ENCODE peak calls at places on chromosomes 3 and 15, in seven cellular contexts. One of them, this sample, is unnamed.

GRCh38 chr15:100733786-100734185 is 131.4 kb downstream of the ASB7 start:
- DNase-seq in brain pericyte: no peak
- DNase-seq in neural crest cell: no peak
- DNase-seq in GM06990: no peak
- DNase-seq in NCI-H1694 treated with DMSO at 0.1 percent for 48 hours: no peak
- DNase-seq in heart left ventricle: no peak
- DNase-seq in left ventricle myocardium superior: no peak
- DNase-seq in this sample: no peak

GRCh38 chr3:112424394-112424793 is 74.9 kb downstream of the BTLA start:
- DNase-seq in brain pericyte: no peak
- DNase-seq in neural crest cell: no peak
- DNase-seq in GM06990: no peak
- DNase-seq in NCI-H1694 treated with DMSO at 0.1 percent for 48 hours: no peak
- DNase-seq in heart left ventricle: no peak
- DNase-seq in left ventricle myocardium superior: no peak
- DNase-seq in this sample: no peak

GRCh38 chr3:122281891-122282290 is 43.2 kb upstream of the CSTA start:
- DNase-seq in brain pericyte: no peak
- DNase-seq in neural crest cell: no peak
- DNase-seq in GM06990: no peak
- DNase-seq in NCI-H1694 treated with DMSO at 0.1 percent for 48 hours: no peak
- DNase-seq in heart left ventricle: no peak
- DNase-seq in left ventricle myocardium superior: no peak
- DNase-seq in this sample: no peak

GRCh38 chr3:181722156-181722555 is 10.4 kb downstream of the SOX2 start:
- DNase-seq in brain pericyte: no peak
- DNase-seq in neural crest cell: no peak
- DNase-seq in GM06990: peak; percentile 34
- DNase-seq in NCI-H1694 treated with DMSO at 0.1 percent for 48 hours: no peak
- DNase-seq in heart left ventricle: no peak
- DNase-seq in left ventricle myocardium superior: no peak
- DNase-seq in this sample: no peak

GRCh38 chr15:32042269-32042996 is 12.1 kb downstream of the CHRNA7 start:
- DNase-seq in brain pericyte: no peak
- DNase-seq in neural crest cell: no peak
- DNase-seq in GM06990: no peak
- DNase-seq in NCI-H1694 treated with DMSO at 0.1 percent for 48 hours: no peak
- DNase-seq in heart left ventricle: no peak
- DNase-seq in left ventricle myocardium superior: no peak
- DNase-seq in this sample: no peak

GRCh38 chr3:133944181-133944580 is 48.5 kb upstream of the RAB6B start:
- DNase-seq in brain pericyte: no peak
- DNase-seq in neural crest cell: no peak
- DNase-seq in GM06990: no peak
- DNase-seq in NCI-H1694 treated with DMSO at 0.1 percent for 48 hours: no peak
- DNase-seq in heart left ventricle: no peak
- DNase-seq in left ventricle myocardium superior: no peak
- DNase-seq in this sample: no peak

GRCh38 chr3:126991366-126992200 is 8.7 kb downstream of the PLXNA1 start:
- DNase-seq in brain pericyte: no peak
- DNase-seq in neural crest cell: no peak
- DNase-seq in GM06990: no peak
- DNase-seq in NCI-H1694 treated with DMSO at 0.1 percent for 48 hours: no peak
- DNase-seq in heart left ventricle: no peak
- DNase-seq in left ventricle myocardium superior: no peak
- DNase-seq in this sample: no peak

GRCh38 chr3:195012100-195012499 is 258.9 kb downstream of the XXYLT1 start:
- DNase-seq in brain pericyte: no peak
- DNase-seq in neural crest cell: no peak
- DNase-seq in GM06990: no peak
- DNase-seq in NCI-H1694 treated with DMSO at 0.1 percent for 48 hours: no peak
- DNase-seq in heart left ventricle: peak; percentile 12
- DNase-seq in left ventricle myocardium superior: no peak
- DNase-seq in this sample: no peak

GRCh38 chr3:33218072-33218445 is 551 bp downstream of the SUSD5 start:
- DNase-seq in brain pericyte: no peak
- DNase-seq in neural crest cell: peak; percentile 26
- DNase-seq in GM06990: no peak
- DNase-seq in NCI-H1694 treated with DMSO at 0.1 percent for 48 hours: no peak
- DNase-seq in heart left ventricle: no peak
- DNase-seq in left ventricle myocardium superior: no peak
- DNase-seq in this sample: no peak

GRCh38 chr3:187958432-187959003 is 195.4 kb upstream of the LPP start:
- DNase-seq in brain pericyte: no peak
- DNase-seq in neural crest cell: no peak
- DNase-seq in GM06990: no peak
- DNase-seq in NCI-H1694 treated with DMSO at 0.1 percent for 48 hours: no peak
- DNase-seq in heart left ventricle: no peak
- DNase-seq in left ventricle myocardium superior: peak; percentile 44
- DNase-seq in this sample: no peak

GRCh38 chr3:99269606-99270355 is 368.3 kb upstream of the DCBLD2 start:
- DNase-seq in brain pericyte: no peak
- DNase-seq in neural crest cell: no peak
- DNase-seq in GM06990: no peak
- DNase-seq in NCI-H1694 treated with DMSO at 0.1 percent for 48 hours: no peak
- DNase-seq in heart left ventricle: peak; percentile 23
- DNase-seq in left ventricle myocardium superior: peak; percentile 52
- DNase-seq in this sample: no peak

This sample was measured in stimulated activated effector memory CD8-positive, alpha-beta T cell treated with anti-CD3 and anti-CD28 coated beads, Interleukin-12 subunit alpha, Interleukin-12 subunit beta, amount 100 ng/mL, for 72 hours.